ENCODE peak calls at places on chromosome 14, in six cellular contexts. N is heart left ventricle, U is bronchial epithelial cell, T is mesendoderm, K is IMR-90, I is kidney. J is an unnamed sample.

GRCh38 chr14:68952544-68953535 is 26.3 kb downstream of the ACTN1 start:
- DNase-seq in N (peak; percentile 59), U (no peak), T (no peak), K (peak; percentile 94), I (peak; percentile 71), J (no peak)

GRCh38 chr14:25050494-25051170 is 685 bp upstream of the STXBP6 start:
- DNase-seq in N (no peak), U (peak; percentile 65), T (peak; percentile 44), K (peak; percentile 82), I (no peak), J (peak; percentile 53)

GRCh38 chr14:87869619-87870583 is 123.1 kb downstream of the GALC start:
- DNase-seq in N (no peak), U (peak; percentile 93), T (peak; percentile 89), K (peak; percentile 36), I (no peak), J (no peak)

GRCh38 chr14:83713736-83714135 is 1816.2 kb upstream of the FLRT2 start:
- DNase-seq in N (no peak), U (no peak), T (no peak), K (no peak), I (no peak), J (no peak)

GRCh38 chr14:100554082-100554677 is 33.0 kb downstream of the BEGAIN start:
- DNase-seq in N (peak; percentile 52), U (peak; percentile 40), T (no peak), K (no peak), I (no peak), J (no peak)

GRCh38 chr14:76091036-76091435 is 60.7 kb upstream of the GPATCH2L start:
- DNase-seq in N (peak; percentile 76), U (no peak), T (peak; percentile 22), K (no peak), I (no peak), J (peak; percentile 67)

GRCh38 chr14:22653012-22653621 is 9.0 kb upstream of the OR6J1 start:
- DNase-seq in N (peak; percentile 50), U (peak; percentile 75), T (peak; percentile 94), K (peak; percentile 74), I (no peak), J (peak; percentile 83)

GRCh38 chr14:102207831-102208365 is 68.2 kb downstream of the WDR20 start:
- DNase-seq in N (no peak), U (no peak), T (no peak), K (no peak), I (no peak), J (no peak)

GRCh38 chr14:64891173-64891838 is 11.6 kb upstream of the SPTB start:
- DNase-seq in N (no peak), U (no peak), T (no peak), K (no peak), I (no peak), J (no peak)

GRCh38 chr14:103161054-103161397 is 37.8 kb downstream of the TNFAIP2 start:
- DNase-seq in N (no peak), U (no peak), T (peak; percentile 40), K (no peak), I (no peak), J (no peak)

GRCh38 chr14:100383727-100384158 is 60.6 kb downstream of the SLC25A47 start:
- DNase-seq in N (peak; percentile 71), U (no peak), T (peak; percentile 79), K (peak; percentile 55), I (no peak), J (peak; percentile 93)

GRCh38 chr14:49052516-49052915 is 533.7 kb downstream of the RPS29 start:
- DNase-seq in N (no peak), U (no peak), T (no peak), K (peak; percentile 80), I (no peak), J (no peak)

GRCh38 chr14:86780461-86780860 is 1212.5 kb downstream of the GALC start:
- DNase-seq in N (no peak), U (no peak), T (peak; percentile 52), K (no peak), I (no peak), J (no peak)

GRCh38 chr14:79661762-79662161 is 549.5 kb downstream of the DIO2 start:
- DNase-seq in N (no peak), U (peak; percentile 22), T (no peak), K (peak; percentile 56), I (no peak), J (no peak)

GRCh38 chr14:22412936-22413411 is 176.1 kb downstream of the DAD1 start:
- DNase-seq in N (no peak), U (no peak), T (peak; percentile 82), K (no peak), I (no peak), J (no peak)

GRCh38 chr14:41663478-41663845 is 56.8 kb downstream of the LRFN5 start:
- DNase-seq in N (no peak), U (peak; percentile 0), T (peak; percentile 25), K (peak; percentile 11), I (no peak), J (no peak)

GRCh38 chr14:104680056-104680805 is 9.2 kb upstream of the INF2 start:
- DNase-seq in N (no peak), U (peak; percentile 83), T (peak; percentile 68), K (peak; percentile 85), I (peak; percentile 82), J (no peak)

GRCh38 chr14:81831128-81831815 is 297.6 kb upstream of the SEL1L start:
- DNase-seq in N (peak; percentile 61), U (peak; percentile 43), T (peak; percentile 59), K (no peak), I (no peak), J (peak; percentile 35)

GRCh38 chr14:100736269-100737180 is 9.8 kb downstream of the DLK1 start:
- DNase-seq in N (peak; percentile 17), U (no peak), T (no peak), K (no peak), I (peak; percentile 65), J (peak; percentile 90)

GRCh38 chr14:100239200-100239839 is 376 bp downstream of the YY1 start:
- DNase-seq in N (peak; percentile 59), U (no peak), T (no peak), K (no peak), I (peak; percentile 88), J (peak; percentile 51)

GRCh38 chr14:70358631-70359030 is 852 bp downstream of the COX16 start:
- DNase-seq in N (no peak), U (peak; percentile 22), T (no peak), K (peak; percentile 12), I (no peak), J (no peak)

GRCh38 chr14:98896476-98896875 is 375.5 kb downstream of the BCL11B start:
- DNase-seq in N (no peak), U (no peak), T (peak; percentile 43), K (no peak), I (no peak), J (no peak)

GRCh38 chr14:55200646-55201045 is 9.3 kb upstream of the DLGAP5 start:
- DNase-seq in N (no peak), U (no peak), T (peak; percentile 15), K (no peak), I (no peak), J (no peak)

GRCh38 chr14:68796418-68797101 is 3.7 kb upstream of the ZFP36L1 start:
- DNase-seq in N (no peak), U (no peak), T (peak; percentile 65), K (no peak), I (no peak), J (peak; percentile 50)

DNA sequence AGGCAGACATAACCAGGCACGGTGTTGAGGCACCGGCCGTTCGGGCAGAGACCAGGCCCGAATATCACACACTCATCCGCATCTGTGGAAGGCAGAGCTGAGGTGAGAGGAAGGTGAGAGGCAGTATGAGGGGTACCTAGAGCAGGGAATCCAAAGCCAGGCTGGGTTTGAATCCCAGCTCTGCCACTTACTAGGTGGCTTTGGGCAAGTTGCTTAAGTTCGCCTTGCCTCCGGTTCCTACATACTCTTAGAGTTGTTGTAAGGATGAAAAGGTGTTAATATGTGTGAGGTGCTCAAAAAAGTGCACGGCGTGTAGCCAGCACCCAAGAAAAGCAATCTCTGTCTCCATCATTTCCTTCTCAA is 10.4 kb downstream of the ISCA2 start:
- DNase-seq in N (no peak), U (no peak), T (no peak), K (no peak), I (no peak), J (no peak)
- H3K36me3 ChIP-seq in N (peaks cover 18% of the 10 kb centered on the region), U (peaks cover 1% of the 10 kb centered on the region), T (no peaks in the 10 kb centered on the region), K (peaks cover 31% of the 10 kb centered on the region), I (no peaks in the 10 kb centered on the region), J (no peaks in the 10 kb centered on the region)

GRCh38 chr14:105745433-105746123 is 219.2 kb downstream of the TMEM121 start:
- DNase-seq in N (no peak), U (no peak), T (no peak), K (no peak), I (peak; percentile 43), J (no peak)
- H3K4me3 ChIP-seq in N (no peak overlapping the region), U (no peak overlapping the region), T (no peak overlapping the region), K (no peak overlapping the region), I (no peak overlapping the region), J (no peak overlapping the region)

GRCh38 chr14:93214598-93214997 is 7.5 kb downstream of the UBR7 start:
- DNase-seq in N (no peak), U (no peak), T (no peak), K (no peak), I (no peak), J (no peak)

GRCh38 chr14:93223565-93223964 is 16.5 kb downstream of the UBR7 start:
- DNase-seq in N (no peak), U (no peak), T (no peak), K (no peak), I (no peak), J (no peak)

GRCh38 chr14:93220509-93220908 is 13.5 kb downstream of the UBR7 start:
- DNase-seq in N (no peak), U (no peak), T (no peak), K (no peak), I (no peak), J (no peak)

GRCh38 chr14:93219103-93219726 is 12.2 kb downstream of the UBR7 start:
- DNase-seq in N (no peak), U (peak; percentile 71), T (peak; percentile 73), K (peak; percentile 65), I (no peak), J (peak; percentile 64)
- H3K36me3 ChIP-seq in N (peaks cover 100% of the 10 kb centered on the region), U (peaks cover 3% of the 10 kb centered on the region), T (no peaks in the 10 kb centered on the region), K (peaks cover 20% of the 10 kb centered on the region), I (peaks cover 25% of the 10 kb centered on the region), J (peaks cover 8% of the 10 kb centered on the region)

GRCh38 chr14:59252772-59253500 is 64.5 kb downstream of the DAAM1 start:
- DNase-seq in N (no peak), U (no peak), T (no peak), K (no peak), I (no peak), J (no peak)
- H3K4me3 ChIP-seq in N (no peak overlapping the region), U (no peak overlapping the region), T (no peak overlapping the region), K (no peak overlapping the region), I (no peak overlapping the region), J (no peak overlapping the region)

GRCh38 chr14:77509366-77509765 is 10.8 kb upstream of the ISM2 start:
- DNase-seq in N (no peak), U (no peak), T (no peak), K (no peak), I (no peak), J (no peak)
- H3K36me3 ChIP-seq in N (peaks cover 69% of the 10 kb centered on the region), U (peaks cover 10% of the 10 kb centered on the region), T (peaks cover 4% of the 10 kb centered on the region), K (peaks cover 12% of the 10 kb centered on the region), I (peaks cover 10% of the 10 kb centered on the region), J (peaks cover 7% of the 10 kb centered on the region)